ENCODE peak calls at places on chromosomes 3 and 15, in ten cellular contexts. One of them, this sample, is unnamed.

GRCh38 chr3:15755181-15755580 is 42.6 kb downstream of the ANKRD28 start:
- DNase-seq in foreskin fibroblast: no peak
- DNase-seq in cardiac muscle cell: no peak
- DNase-seq in mesothelial cell of epicardium: no peak
- DNase-seq in AG09309: no peak
- DNase-seq in AG09319: no peak
- DNase-seq in cardiac fibroblast: no peak
- DNase-seq in A549: no peak
- DNase-seq in choroid plexus epithelial cell: peak
- DNase-seq in endothelial cell: no peak
- DNase-seq in this sample: no peak

GRCh38 chr3:106305127-106305526 is 436.3 kb upstream of the CBLB start:
- DNase-seq in endothelial cell: no peak
- DNase-seq in AG09309: no peak
- DNase-seq in choroid plexus epithelial cell: peak
- DNase-seq in AG09319: no peak
- DNase-seq in A549: no peak
- DNase-seq in cardiac muscle cell: no peak
- DNase-seq in foreskin fibroblast: peak
- DNase-seq in mesothelial cell of epicardium: no peak
- DNase-seq in cardiac fibroblast: peak
- DNase-seq in this sample: no peak

GRCh38 chr3:151816091-151816604 is 2.2 kb downstream of the AADAC start:
- DNase-seq in endothelial cell: no peak
- DNase-seq in AG09319: no peak
- DNase-seq in foreskin fibroblast: peak
- DNase-seq in AG09309: no peak
- DNase-seq in cardiac muscle cell: no peak
- DNase-seq in mesothelial cell of epicardium: no peak
- DNase-seq in cardiac fibroblast: peak
- DNase-seq in A549: peak
- DNase-seq in choroid plexus epithelial cell: peak
- DNase-seq in this sample: no peak

GRCh38 chr15:29093696-29094343 is 175.8 kb downstream of the NSMCE3 start:
- DNase-seq in mesothelial cell of epicardium: no peak
- DNase-seq in choroid plexus epithelial cell: no peak
- DNase-seq in cardiac muscle cell: no peak
- DNase-seq in foreskin fibroblast: no peak
- DNase-seq in endothelial cell: no peak
- DNase-seq in cardiac fibroblast: no peak
- DNase-seq in AG09309: no peak
- DNase-seq in AG09319: no peak
- DNase-seq in A549: no peak
- DNase-seq in this sample: no peak

GRCh38 chr3:185825639-185826481 is 1.0 kb upstream of the IGF2BP2 start:
- DNase-seq in mesothelial cell of epicardium: peak
- DNase-seq in A549: peak
- DNase-seq in choroid plexus epithelial cell: peak
- DNase-seq in AG09319: no peak
- DNase-seq in cardiac muscle cell: peak
- DNase-seq in AG09309: no peak
- DNase-seq in foreskin fibroblast: peak
- DNase-seq in endothelial cell: peak
- DNase-seq in cardiac fibroblast: peak
- DNase-seq in this sample: peak

GRCh38 chr3:177827517-177828249 is 630.4 kb upstream of the TBL1XR1 start:
- DNase-seq in AG09309: peak
- DNase-seq in choroid plexus epithelial cell: peak
- DNase-seq in A549: peak
- DNase-seq in cardiac fibroblast: peak
- DNase-seq in mesothelial cell of epicardium: no peak
- DNase-seq in endothelial cell: no peak
- DNase-seq in foreskin fibroblast: peak
- DNase-seq in AG09319: peak
- DNase-seq in cardiac muscle cell: no peak
- DNase-seq in this sample: no peak

GRCh38 chr3:111712294-111713180 is 117.4 kb upstream of the ZBED2 start:
- DNase-seq in AG09319: no peak
- DNase-seq in cardiac muscle cell: no peak
- DNase-seq in AG09309: no peak
- DNase-seq in cardiac fibroblast: peak
- DNase-seq in A549: no peak
- DNase-seq in endothelial cell: no peak
- DNase-seq in mesothelial cell of epicardium: no peak
- DNase-seq in choroid plexus epithelial cell: no peak
- DNase-seq in foreskin fibroblast: no peak
- DNase-seq in this sample: no peak

GRCh38 chr15:40349163-40349562 is 1.7 kb upstream of the PHGR1 start:
- DNase-seq in mesothelial cell of epicardium: no peak
- DNase-seq in A549: no peak
- DNase-seq in cardiac fibroblast: no peak
- DNase-seq in AG09309: no peak
- DNase-seq in AG09319: no peak
- DNase-seq in choroid plexus epithelial cell: no peak
- DNase-seq in foreskin fibroblast: no peak
- DNase-seq in cardiac muscle cell: no peak
- DNase-seq in endothelial cell: no peak
- DNase-seq in this sample: no peak

GRCh38 chr3:134406331-134407246 is 32.3 kb upstream of the AMOTL2 start:
- DNase-seq in mesothelial cell of epicardium: no peak
- DNase-seq in AG09319: no peak
- DNase-seq in endothelial cell: peak
- DNase-seq in cardiac fibroblast: no peak
- DNase-seq in A549: no peak
- DNase-seq in choroid plexus epithelial cell: no peak
- DNase-seq in AG09309: no peak
- DNase-seq in foreskin fibroblast: no peak
- DNase-seq in cardiac muscle cell: peak
- DNase-seq in this sample: no peak

GRCh38 chr15:59812185-59812870 is 123.2 kb upstream of the BNIP2 start:
- DNase-seq in cardiac muscle cell: no peak
- DNase-seq in A549: no peak
- DNase-seq in AG09309: no peak
- DNase-seq in foreskin fibroblast: no peak
- DNase-seq in cardiac fibroblast: no peak
- DNase-seq in AG09319: no peak
- DNase-seq in endothelial cell: no peak
- DNase-seq in choroid plexus epithelial cell: no peak
- DNase-seq in mesothelial cell of epicardium: no peak
- DNase-seq in this sample: no peak

GRCh38 chr3:134369231-134369741 is 5.0 kb downstream of the AMOTL2 start:
- DNase-seq in foreskin fibroblast: peak
- DNase-seq in cardiac muscle cell: no peak
- DNase-seq in A549: no peak
- DNase-seq in mesothelial cell of epicardium: no peak
- DNase-seq in choroid plexus epithelial cell: peak
- DNase-seq in AG09319: no peak
- DNase-seq in endothelial cell: peak
- DNase-seq in AG09309: no peak
- DNase-seq in cardiac fibroblast: peak
- DNase-seq in this sample: no peak

DNA sequence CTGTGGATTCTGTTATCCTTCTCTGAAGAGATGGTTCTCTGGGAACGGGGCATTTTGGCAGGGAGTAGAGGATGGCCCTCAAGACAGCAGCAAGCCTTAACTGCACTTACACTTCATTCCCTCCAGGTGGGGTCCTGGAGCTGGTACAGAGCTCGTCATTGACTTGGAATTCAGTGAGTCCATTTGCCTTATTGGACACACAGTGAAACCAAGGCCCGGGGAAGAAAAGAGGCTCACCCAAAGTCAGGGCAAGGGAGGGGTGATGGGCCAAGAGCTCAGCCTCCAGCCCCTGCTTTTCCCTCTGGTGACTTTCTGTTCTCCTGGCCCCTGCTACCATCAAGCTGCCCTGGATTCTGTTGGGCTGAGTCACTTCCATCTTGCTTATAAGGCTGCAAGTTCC is 125.6 kb downstream of the ETFA start:
- DNase-seq in endothelial cell: peak
- DNase-seq in A549: peak
- DNase-seq in cardiac fibroblast: peak
- DNase-seq in choroid plexus epithelial cell: peak
- DNase-seq in cardiac muscle cell: peak
- DNase-seq in mesothelial cell of epicardium: no peak
- DNase-seq in foreskin fibroblast: peak
- DNase-seq in AG09319: no peak
- DNase-seq in AG09309: no peak
- DNase-seq in this sample: peak
- TF ChIP-seq CTCF in endothelial cell: peak
- TF ChIP-seq CTCF in A549: peak
- TF ChIP-seq CTCF in cardiac fibroblast: peak
- TF ChIP-seq CTCF in choroid plexus epithelial cell: peak
- TF ChIP-seq CTCF in cardiac muscle cell: peak
- TF ChIP-seq CTCF in mesothelial cell of epicardium: peak
- TF ChIP-seq CTCF in foreskin fibroblast: peak
- TF ChIP-seq CTCF in AG09319: peak
- TF ChIP-seq CTCF in AG09309: peak
- TF ChIP-seq CTCF in this sample: peak

GRCh38 chr3:161920196-161920595 is 423.6 kb downstream of the OTOL1 start:
- DNase-seq in AG09319: no peak
- DNase-seq in foreskin fibroblast: no peak
- DNase-seq in endothelial cell: no peak
- DNase-seq in mesothelial cell of epicardium: no peak
- DNase-seq in A549: no peak
- DNase-seq in cardiac muscle cell: no peak
- DNase-seq in cardiac fibroblast: peak
- DNase-seq in choroid plexus epithelial cell: no peak
- DNase-seq in AG09309: no peak
- DNase-seq in this sample: no peak

GRCh38 chr3:161915283-161915682 is 418.7 kb downstream of the OTOL1 start:
- DNase-seq in endothelial cell: no peak
- DNase-seq in cardiac muscle cell: no peak
- DNase-seq in mesothelial cell of epicardium: no peak
- DNase-seq in choroid plexus epithelial cell: no peak
- DNase-seq in AG09319: no peak
- DNase-seq in cardiac fibroblast: no peak
- DNase-seq in A549: no peak
- DNase-seq in foreskin fibroblast: no peak
- DNase-seq in AG09309: no peak
- DNase-seq in this sample: no peak

GRCh38 chr3:161913786-161914389 is 417.3 kb downstream of the OTOL1 start:
- DNase-seq in cardiac muscle cell: no peak
- DNase-seq in AG09319: no peak
- DNase-seq in AG09309: no peak
- DNase-seq in choroid plexus epithelial cell: peak
- DNase-seq in cardiac fibroblast: peak
- DNase-seq in mesothelial cell of epicardium: no peak
- DNase-seq in A549: peak
- DNase-seq in foreskin fibroblast: peak
- DNase-seq in endothelial cell: no peak
- DNase-seq in this sample: no peak

GRCh38 chr3:161914703-161915102 is 418.1 kb downstream of the OTOL1 start:
- DNase-seq in A549: peak
- DNase-seq in foreskin fibroblast: peak
- DNase-seq in mesothelial cell of epicardium: no peak
- DNase-seq in endothelial cell: peak
- DNase-seq in cardiac fibroblast: peak
- DNase-seq in AG09319: peak
- DNase-seq in cardiac muscle cell: peak
- DNase-seq in choroid plexus epithelial cell: peak
- DNase-seq in AG09309: no peak
- DNase-seq in this sample: no peak
- TF ChIP-seq CTCF in A549: peak
- TF ChIP-seq CTCF in foreskin fibroblast: peak
- TF ChIP-seq CTCF in mesothelial cell of epicardium: no peak
- TF ChIP-seq CTCF in endothelial cell: no peak
- TF ChIP-seq CTCF in cardiac fibroblast: peak
- TF ChIP-seq CTCF in AG09319: peak
- TF ChIP-seq CTCF in cardiac muscle cell: peak
- TF ChIP-seq CTCF in choroid plexus epithelial cell: peak
- TF ChIP-seq CTCF in AG09309: peak
- TF ChIP-seq CTCF in this sample: no peak

DNA sequence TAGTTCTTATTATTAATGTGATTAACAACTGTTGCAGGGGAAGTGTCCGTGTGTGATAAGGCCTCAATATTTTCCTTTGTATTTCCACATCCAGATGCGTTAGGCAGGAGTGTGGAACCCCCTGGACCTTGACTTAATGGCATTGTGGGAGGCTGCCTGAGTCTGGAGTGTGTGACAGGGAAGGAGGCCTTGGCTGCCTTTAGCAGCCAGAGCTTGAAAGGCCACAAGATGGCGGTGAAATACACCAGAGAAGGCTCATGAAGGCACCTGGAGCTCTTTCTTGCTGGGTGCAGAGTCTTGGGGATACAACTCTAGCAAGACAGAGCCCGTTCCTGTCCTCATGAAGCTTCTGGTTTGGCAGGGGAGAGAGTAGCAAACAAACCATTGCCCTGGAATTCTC is 36.9 kb downstream of the POLR2M start:
- DNase-seq in cardiac muscle cell: peak
- DNase-seq in endothelial cell: no peak
- DNase-seq in foreskin fibroblast: no peak
- DNase-seq in cardiac fibroblast: peak
- DNase-seq in AG09309: no peak
- DNase-seq in choroid plexus epithelial cell: peak
- DNase-seq in A549: peak
- DNase-seq in mesothelial cell of epicardium: no peak
- DNase-seq in AG09319: no peak
- DNase-seq in this sample: no peak
- TF ChIP-seq CTCF in cardiac muscle cell: peak
- TF ChIP-seq CTCF in endothelial cell: no peak
- TF ChIP-seq CTCF in foreskin fibroblast: peak
- TF ChIP-seq CTCF in cardiac fibroblast: no peak
- TF ChIP-seq CTCF in AG09309: peak
- TF ChIP-seq CTCF in choroid plexus epithelial cell: peak
- TF ChIP-seq CTCF in A549: peak
- TF ChIP-seq CTCF in mesothelial cell of epicardium: no peak
- TF ChIP-seq CTCF in AG09319: no peak
- TF ChIP-seq CTCF in this sample: peak

GRCh38 chr3:139935866-139936817 is 1.2 kb downstream of the CLSTN2 start:
- DNase-seq in AG09309: no peak
- DNase-seq in choroid plexus epithelial cell: peak
- DNase-seq in AG09319: no peak
- DNase-seq in A549: no peak
- DNase-seq in mesothelial cell of epicardium: peak
- DNase-seq in cardiac muscle cell: peak
- DNase-seq in foreskin fibroblast: peak
- DNase-seq in cardiac fibroblast: peak
- DNase-seq in endothelial cell: peak
- DNase-seq in this sample: peak

GRCh38 chr3:139935071-139935865 is at the start of gene CLSTN2:
- DNase-seq in cardiac muscle cell: peak
- DNase-seq in foreskin fibroblast: peak
- DNase-seq in A549: peak
- DNase-seq in AG09309: no peak
- DNase-seq in cardiac fibroblast: peak
- DNase-seq in mesothelial cell of epicardium: peak
- DNase-seq in endothelial cell: peak
- DNase-seq in choroid plexus epithelial cell: peak
- DNase-seq in AG09319: no peak
- DNase-seq in this sample: peak

GRCh38 chr3:139940622-139941021 is 5.6 kb downstream of the CLSTN2 start:
- DNase-seq in choroid plexus epithelial cell: no peak
- DNase-seq in cardiac fibroblast: no peak
- DNase-seq in foreskin fibroblast: no peak
- DNase-seq in mesothelial cell of epicardium: no peak
- DNase-seq in cardiac muscle cell: no peak
- DNase-seq in A549: no peak
- DNase-seq in endothelial cell: no peak
- DNase-seq in AG09309: no peak
- DNase-seq in AG09319: no peak
- DNase-seq in this sample: no peak

GRCh38 chr3:139939681-139940190 is 4.8 kb downstream of the CLSTN2 start:
- DNase-seq in cardiac fibroblast: no peak
- DNase-seq in AG09309: no peak
- DNase-seq in mesothelial cell of epicardium: no peak
- DNase-seq in A549: no peak
- DNase-seq in AG09319: no peak
- DNase-seq in endothelial cell: no peak
- DNase-seq in cardiac muscle cell: no peak
- DNase-seq in choroid plexus epithelial cell: no peak
- DNase-seq in foreskin fibroblast: no peak
- DNase-seq in this sample: no peak

GRCh38 chr3:139937674-139938279 is 2.8 kb downstream of the CLSTN2 start:
- DNase-seq in AG09309: peak
- DNase-seq in foreskin fibroblast: peak
- DNase-seq in cardiac muscle cell: peak
- DNase-seq in A549: peak
- DNase-seq in choroid plexus epithelial cell: peak
- DNase-seq in mesothelial cell of epicardium: no peak
- DNase-seq in endothelial cell: peak
- DNase-seq in AG09319: peak
- DNase-seq in cardiac fibroblast: peak
- DNase-seq in this sample: no peak
- TF ChIP-seq CTCF in AG09309: peak
- TF ChIP-seq CTCF in foreskin fibroblast: peak
- TF ChIP-seq CTCF in cardiac muscle cell: peak
- TF ChIP-seq CTCF in A549: peak
- TF ChIP-seq CTCF in choroid plexus epithelial cell: peak
- TF ChIP-seq CTCF in mesothelial cell of epicardium: peak
- TF ChIP-seq CTCF in endothelial cell: peak
- TF ChIP-seq CTCF in AG09319: peak
- TF ChIP-seq CTCF in cardiac fibroblast: peak
- TF ChIP-seq CTCF in this sample: peak